ENCODE peak calls at places on chromosomes 2 and 18, in seven cellular contexts. One of them, this sample, is unnamed.

GRCh38 chr2:141611-142010 is 95.3 kb upstream of the FAM110C start:
- DNase-seq in stomach: no peak
- DNase-seq in transverse colon: no peak
- DNase-seq in A549: no peak
- DNase-seq in K562: no peak
- DNase-seq in ovary: no peak
- DNase-seq in tibial nerve: no peak
- DNase-seq in this sample: no peak

GRCh38 chr18:14974576-14974975 is 226.6 kb downstream of the ANKRD30B start:
- DNase-seq in K562: no peak
- DNase-seq in stomach: no peak
- DNase-seq in A549: no peak
- DNase-seq in tibial nerve: no peak
- DNase-seq in ovary: no peak
- DNase-seq in transverse colon: no peak
- DNase-seq in this sample: no peak

GRCh38 chr2:66553370-66553769 is 118.4 kb downstream of the MEIS1 start:
- DNase-seq in stomach: peak
- DNase-seq in tibial nerve: peak
- DNase-seq in ovary: peak
- DNase-seq in transverse colon: no peak
- DNase-seq in K562: no peak
- DNase-seq in A549: no peak
- DNase-seq in this sample: no peak

GRCh38 chr18:5628512-5629255 is 84.9 kb upstream of the EPB41L3 start:
- DNase-seq in A549: no peak
- DNase-seq in transverse colon: peak
- DNase-seq in stomach: peak
- DNase-seq in ovary: peak
- DNase-seq in K562: no peak
- DNase-seq in tibial nerve: peak
- DNase-seq in this sample: peak

GRCh38 chr2:19124135-19124534 is 234.3 kb downstream of the OSR1 start:
- DNase-seq in tibial nerve: no peak
- DNase-seq in transverse colon: no peak
- DNase-seq in ovary: no peak
- DNase-seq in K562: no peak
- DNase-seq in stomach: no peak
- DNase-seq in A549: no peak
- DNase-seq in this sample: no peak

GRCh38 chr2:120432293-120432975 is 86.5 kb downstream of the INHBB start:
- DNase-seq in stomach: no peak
- DNase-seq in K562: no peak
- DNase-seq in A549: no peak
- DNase-seq in transverse colon: no peak
- DNase-seq in ovary: no peak
- DNase-seq in tibial nerve: no peak
- DNase-seq in this sample: peak

GRCh38 chr18:79928563-79928960 is 22.9 kb downstream of the SLC66A2 start:
- DNase-seq in tibial nerve: no peak
- DNase-seq in ovary: peak
- DNase-seq in A549: no peak
- DNase-seq in stomach: peak
- DNase-seq in K562: no peak
- DNase-seq in transverse colon: peak
- DNase-seq in this sample: no peak

GRCh38 chr18:24227976-24228660 is 89.3 kb downstream of the CABYR start:
- DNase-seq in A549: no peak
- DNase-seq in stomach: no peak
- DNase-seq in transverse colon: no peak
- DNase-seq in ovary: no peak
- DNase-seq in tibial nerve: no peak
- DNase-seq in K562: no peak
- DNase-seq in this sample: no peak

GRCh38 chr2:200077210-200077650 is 121.8 kb downstream of the MAIP1 start:
- DNase-seq in transverse colon: no peak
- DNase-seq in stomach: no peak
- DNase-seq in tibial nerve: no peak
- DNase-seq in A549: peak
- DNase-seq in K562: no peak
- DNase-seq in ovary: no peak
- DNase-seq in this sample: no peak

GRCh38 chr2:26979761-26980160 is 9.3 kb downstream of the MAPRE3 start:
- DNase-seq in A549: no peak
- DNase-seq in tibial nerve: no peak
- DNase-seq in K562: no peak
- DNase-seq in transverse colon: no peak
- DNase-seq in ovary: no peak
- DNase-seq in stomach: no peak
- DNase-seq in this sample: no peak

GRCh38 chr2:158011055-158011771 is 90.5 kb upstream of the UPP2 start:
- DNase-seq in ovary: no peak
- DNase-seq in K562: peak
- DNase-seq in stomach: no peak
- DNase-seq in tibial nerve: no peak
- DNase-seq in A549: no peak
- DNase-seq in transverse colon: no peak
- DNase-seq in this sample: no peak

GRCh38 chr2:188202777-188203176 is 88.9 kb upstream of the GULP1 start:
- DNase-seq in stomach: no peak
- DNase-seq in ovary: no peak
- DNase-seq in tibial nerve: no peak
- DNase-seq in transverse colon: no peak
- DNase-seq in A549: no peak
- DNase-seq in K562: no peak
- DNase-seq in this sample: no peak

GRCh38 chr2:215973954-215974699 is 39.2 kb downstream of the MREG start:
- DNase-seq in A549: peak
- DNase-seq in stomach: no peak
- DNase-seq in transverse colon: peak
- DNase-seq in ovary: no peak
- DNase-seq in tibial nerve: no peak
- DNase-seq in K562: no peak
- DNase-seq in this sample: no peak

GRCh38 chr2:88967844-88968243 is 276.4 kb downstream of the RPIA start:
- DNase-seq in tibial nerve: no peak
- DNase-seq in A549: no peak
- DNase-seq in stomach: no peak
- DNase-seq in transverse colon: no peak
- DNase-seq in ovary: no peak
- DNase-seq in K562: no peak
- DNase-seq in this sample: no peak

GRCh38 chr18:5890261-5890605 is 5.1 kb downstream of the TMEM200C start:
- DNase-seq in K562: no peak
- DNase-seq in stomach: no peak
- DNase-seq in tibial nerve: no peak
- DNase-seq in transverse colon: no peak
- DNase-seq in ovary: no peak
- DNase-seq in A549: no peak
- DNase-seq in this sample: no peak

GRCh38 chr2:19982268-19982667 is 7.6 kb downstream of the WDR35 start:
- DNase-seq in K562: no peak
- DNase-seq in tibial nerve: no peak
- DNase-seq in ovary: no peak
- DNase-seq in stomach: no peak
- DNase-seq in transverse colon: no peak
- DNase-seq in A549: no peak
- DNase-seq in this sample: no peak

GRCh38 chr2:66575625-66576371 is 140.9 kb downstream of the MEIS1 start:
- DNase-seq in K562: peak
- DNase-seq in stomach: no peak
- DNase-seq in tibial nerve: no peak
- DNase-seq in transverse colon: no peak
- DNase-seq in ovary: peak
- DNase-seq in A549: peak
- DNase-seq in this sample: no peak

GRCh38 chr2:224646242-224646846 is 61.2 kb upstream of the CUL3 start:
- DNase-seq in transverse colon: no peak
- DNase-seq in K562: peak
- DNase-seq in tibial nerve: no peak
- DNase-seq in ovary: no peak
- DNase-seq in stomach: no peak
- DNase-seq in A549: peak
- DNase-seq in this sample: no peak

GRCh38 chr2:113012436-113013335 is 7.4 kb downstream of the IL36A start:
- DNase-seq in stomach: no peak
- DNase-seq in A549: peak
- DNase-seq in transverse colon: no peak
- DNase-seq in tibial nerve: no peak
- DNase-seq in ovary: no peak
- DNase-seq in K562: peak
- DNase-seq in this sample: no peak

GRCh38 chr2:241067501-241068135 is 34.5 kb downstream of the MTERF4 start:
- DNase-seq in stomach: no peak
- DNase-seq in K562: no peak
- DNase-seq in ovary: no peak
- DNase-seq in A549: no peak
- DNase-seq in tibial nerve: no peak
- DNase-seq in transverse colon: no peak
- DNase-seq in this sample: peak

GRCh38 chr2:173661586-173661985 is 303.6 kb downstream of the SP3 start:
- DNase-seq in ovary: no peak
- DNase-seq in stomach: no peak
- DNase-seq in K562: no peak
- DNase-seq in A549: no peak
- DNase-seq in tibial nerve: no peak
- DNase-seq in transverse colon: no peak
- DNase-seq in this sample: no peak

GRCh38 chr2:121075006-121075545 is 209.9 kb downstream of the TFCP2L1 start:
- DNase-seq in stomach: peak
- DNase-seq in K562: peak
- DNase-seq in A549: peak
- DNase-seq in tibial nerve: no peak
- DNase-seq in ovary: peak
- DNase-seq in transverse colon: peak
- DNase-seq in this sample: no peak

GRCh38 chr2:111523009-111523408 is 361.0 kb downstream of the ANAPC1 start:
- DNase-seq in transverse colon: no peak
- DNase-seq in stomach: no peak
- DNase-seq in ovary: no peak
- DNase-seq in tibial nerve: no peak
- DNase-seq in K562: peak
- DNase-seq in A549: no peak
- DNase-seq in this sample: no peak

GRCh38 chr2:159775006-159775405 is 23.0 kb downstream of the CD302 start:
- DNase-seq in K562: no peak
- DNase-seq in A549: no peak
- DNase-seq in stomach: no peak
- DNase-seq in transverse colon: no peak
- DNase-seq in tibial nerve: no peak
- DNase-seq in ovary: no peak
- DNase-seq in this sample: no peak

GRCh38 chr2:201631041-201631440 is 12.3 kb downstream of the TMEM237 start:
- DNase-seq in stomach: no peak
- DNase-seq in tibial nerve: no peak
- DNase-seq in transverse colon: no peak
- DNase-seq in ovary: no peak
- DNase-seq in A549: no peak
- DNase-seq in K562: no peak
- DNase-seq in this sample: no peak

DNA sequence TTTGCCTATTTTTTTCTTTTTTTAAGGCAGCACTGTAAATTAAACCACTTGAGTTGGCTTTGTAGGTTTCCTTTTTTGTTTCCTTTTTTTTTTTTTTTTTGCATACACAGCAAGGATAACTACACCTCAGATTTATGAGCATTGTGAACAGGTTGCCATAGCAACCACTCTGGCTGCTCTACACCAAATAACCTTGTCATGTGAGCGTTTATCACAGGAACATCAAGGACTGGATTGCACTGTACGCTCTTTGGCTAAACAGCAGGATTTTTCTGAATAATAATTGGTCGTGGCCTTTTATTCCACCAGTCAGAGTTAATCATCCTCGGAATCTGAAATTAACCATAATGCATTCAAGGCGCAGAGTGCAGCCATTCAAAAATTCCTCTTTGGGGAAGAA is 199.1 kb upstream of the SLC14A2 start:
- DNase-seq in K562: no peak
- DNase-seq in tibial nerve: no peak
- DNase-seq in ovary: no peak
- DNase-seq in A549: no peak
- DNase-seq in transverse colon: peak
- DNase-seq in stomach: no peak
- DNase-seq in this sample: no peak
- TF ChIP-seq EP300 in K562: no peak
- TF ChIP-seq EP300 in tibial nerve: no peak
- TF ChIP-seq EP300 in ovary: no peak
- TF ChIP-seq EP300 in A549: no peak
- TF ChIP-seq EP300 in transverse colon: no peak
- TF ChIP-seq EP300 in stomach: no peak
- TF ChIP-seq EP300 in this sample: no peak

GRCh38 chr18:37564796-37565137 is 831 bp downstream of the CELF4 start:
- DNase-seq in K562: peak
- DNase-seq in transverse colon: peak
- DNase-seq in A549: no peak
- DNase-seq in ovary: peak
- DNase-seq in stomach: peak
- DNase-seq in tibial nerve: no peak
- DNase-seq in this sample: peak
- H3K4me3 ChIP-seq in K562: no peak
- H3K4me3 ChIP-seq in transverse colon: no peak
- H3K4me3 ChIP-seq in A549: no peak
- H3K4me3 ChIP-seq in ovary: no peak
- H3K4me3 ChIP-seq in stomach: peak
- H3K4me3 ChIP-seq in tibial nerve: no peak
- H3K4me3 ChIP-seq in this sample: no peak

GRCh38 chr2:100870652-100871531 is 51.0 kb downstream of the NPAS2 start:
- DNase-seq in tibial nerve: no peak
- DNase-seq in transverse colon: no peak
- DNase-seq in stomach: no peak
- DNase-seq in ovary: no peak
- DNase-seq in A549: no peak
- DNase-seq in K562: no peak
- DNase-seq in this sample: no peak
- TF ChIP-seq EP300 in tibial nerve: no peak
- TF ChIP-seq EP300 in transverse colon: no peak
- TF ChIP-seq EP300 in stomach: no peak
- TF ChIP-seq EP300 in ovary: no peak
- TF ChIP-seq EP300 in A549: no peak
- TF ChIP-seq EP300 in K562: no peak
- TF ChIP-seq EP300 in this sample: no peak

GRCh38 chr2:235928751-235929370 is 239.3 kb downstream of the GBX2 start:
- DNase-seq in transverse colon: no peak
- DNase-seq in K562: no peak
- DNase-seq in stomach: no peak
- DNase-seq in ovary: no peak
- DNase-seq in tibial nerve: no peak
- DNase-seq in A549: no peak
- DNase-seq in this sample: no peak

GRCh38 chr2:235935071-235935470 is 233.1 kb downstream of the GBX2 start:
- DNase-seq in stomach: no peak
- DNase-seq in ovary: no peak
- DNase-seq in tibial nerve: no peak
- DNase-seq in transverse colon: no peak
- DNase-seq in A549: no peak
- DNase-seq in K562: no peak
- DNase-seq in this sample: no peak

GRCh38 chr2:235930701-235931100 is 237.5 kb downstream of the GBX2 start:
- DNase-seq in stomach: peak
- DNase-seq in A549: no peak
- DNase-seq in tibial nerve: no peak
- DNase-seq in ovary: no peak
- DNase-seq in K562: no peak
- DNase-seq in transverse colon: no peak
- DNase-seq in this sample: no peak

GRCh38 chr2:235934059-235934896 is 233.9 kb downstream of the GBX2 start:
- DNase-seq in K562: no peak
- DNase-seq in ovary: no peak
- DNase-seq in transverse colon: no peak
- DNase-seq in A549: no peak
- DNase-seq in tibial nerve: no peak
- DNase-seq in stomach: peak
- DNase-seq in this sample: no peak

GRCh38 chr2:235931676-235932075 is 236.5 kb downstream of the GBX2 start:
- DNase-seq in ovary: no peak
- DNase-seq in K562: no peak
- DNase-seq in tibial nerve: no peak
- DNase-seq in stomach: peak
- DNase-seq in A549: no peak
- DNase-seq in transverse colon: no peak
- DNase-seq in this sample: no peak
- H3K4me3 ChIP-seq in ovary: no peak
- H3K4me3 ChIP-seq in K562: no peak
- H3K4me3 ChIP-seq in tibial nerve: no peak
- H3K4me3 ChIP-seq in stomach: no peak
- H3K4me3 ChIP-seq in A549: no peak
- H3K4me3 ChIP-seq in transverse colon: no peak
- H3K4me3 ChIP-seq in this sample: no peak